ENCODE peak calls at places on chromosome 7, in six cellular contexts. E is dorsolateral prefrontal cortex, J is astrocyte, B is IMR-90, M is brain microvascular endothelial cell, N is HCT116. P is an unnamed sample.

GRCh38 chr7:30881448-30881847 is 30.2 kb upstream of the AQP1 start:
- DNase-seq in E (no peak), J (no peak), B (no peak), M (no peak), N (no peak), P (no peak)

GRCh38 chr7:250523-250922 is 39.4 kb upstream of the FOXL3 start:
- DNase-seq in E (no peak), J (no peak), B (no peak), M (no peak), N (no peak), P (no peak)

GRCh38 chr7:133364959-133365680 is 112.2 kb downstream of the EXOC4 start:
- DNase-seq in E (no peak), J (peak; percentile 72), B (peak; percentile 80), M (peak; percentile 60), N (no peak), P (peak; percentile 92)

GRCh38 chr7:36154255-36155212 is 1.5 kb downstream of the EEPD1 start:
- DNase-seq in E (no peak), J (no peak), B (no peak), M (no peak), N (no peak), P (no peak)

GRCh38 chr7:129205126-129205818 is 16.8 kb downstream of the SMO start:
- DNase-seq in E (peak; percentile 3), J (no peak), B (no peak), M (no peak), N (no peak), P (no peak)

GRCh38 chr7:44104880-44105771 is 981 bp downstream of the AEBP1 start:
- DNase-seq in E (no peak), J (peak; percentile 51), B (peak; percentile 46), M (peak; percentile 34), N (no peak), P (peak; percentile 76)

GRCh38 chr7:101162551-101163280 is 2.7 kb downstream of the VGF start:
- DNase-seq in E (no peak), J (no peak), B (peak; percentile 50), M (no peak), N (no peak), P (no peak)

GRCh38 chr7:136514776-136515175 is 353.7 kb upstream of the CHRM2 start:
- DNase-seq in E (no peak), J (no peak), B (no peak), M (no peak), N (no peak), P (no peak)

GRCh38 chr7:4237296-4238235 is 444.5 kb upstream of the FOXK1 start:
- DNase-seq in E (peak; percentile 16), J (no peak), B (no peak), M (no peak), N (no peak), P (no peak)

GRCh38 chr7:127409629-127410028 is 17.1 kb upstream of the ZNF800 start:
- DNase-seq in E (no peak), J (peak; percentile 6), B (no peak), M (no peak), N (no peak), P (peak; percentile 10)

GRCh38 chr7:149685455-149685854 is 87.9 kb downstream of the ZNF467 start:
- DNase-seq in E (no peak), J (no peak), B (no peak), M (no peak), N (no peak), P (peak; percentile 57)

GRCh38 chr7:108413782-108414492 is 42.3 kb downstream of the NRCAM start:
- DNase-seq in E (no peak), J (peak; percentile 50), B (peak; percentile 5), M (peak; percentile 90), N (no peak), P (peak; percentile 18)

GRCh38 chr7:47461161-47461560 is 120.8 kb downstream of the TNS3 start:
- DNase-seq in E (no peak), J (peak; percentile 93), B (peak; percentile 80), M (peak; percentile 63), N (no peak), P (peak; percentile 66)

GRCh38 chr7:124462249-124462648 is 303.3 kb downstream of the GPR37 start:
- DNase-seq in E (no peak), J (peak; percentile 70), B (peak; percentile 94), M (no peak), N (no peak), P (no peak)

GRCh38 chr7:51647931-51648351 is 331.3 kb upstream of the COBL start:
- DNase-seq in E (peak; percentile 53), J (peak; percentile 76), B (no peak), M (no peak), N (no peak), P (no peak)

GRCh38 chr7:125485223-125485622 is 555.6 kb upstream of the POT1 start:
- DNase-seq in E (no peak), J (no peak), B (no peak), M (no peak), N (no peak), P (no peak)

GRCh38 chr7:114921636-114922150 is at the start of gene MDFIC:
- DNase-seq in E (no peak), J (no peak), B (no peak), M (no peak), N (no peak), P (peak; percentile 62)

GRCh38 chr7:471866-472639 is 47.6 kb downstream of the PDGFA start:
- DNase-seq in E (peak; percentile 42), J (peak; percentile 98), B (peak; percentile 98), M (peak; percentile 99), N (no peak), P (peak; percentile 96)

GRCh38 chr7:30117886-30118285 is 16.9 kb upstream of the MTURN start:
- DNase-seq in E (no peak), J (no peak), B (no peak), M (no peak), N (no peak), P (no peak)

GRCh38 chr7:145633513-145633912 is 483.1 kb upstream of the CNTNAP2 start:
- DNase-seq in E (no peak), J (no peak), B (no peak), M (no peak), N (no peak), P (no peak)

GRCh38 chr7:46210467-46210866 is 289.4 kb upstream of the IGFBP3 start:
- DNase-seq in E (no peak), J (no peak), B (peak; percentile 19), M (no peak), N (no peak), P (no peak)

DNA sequence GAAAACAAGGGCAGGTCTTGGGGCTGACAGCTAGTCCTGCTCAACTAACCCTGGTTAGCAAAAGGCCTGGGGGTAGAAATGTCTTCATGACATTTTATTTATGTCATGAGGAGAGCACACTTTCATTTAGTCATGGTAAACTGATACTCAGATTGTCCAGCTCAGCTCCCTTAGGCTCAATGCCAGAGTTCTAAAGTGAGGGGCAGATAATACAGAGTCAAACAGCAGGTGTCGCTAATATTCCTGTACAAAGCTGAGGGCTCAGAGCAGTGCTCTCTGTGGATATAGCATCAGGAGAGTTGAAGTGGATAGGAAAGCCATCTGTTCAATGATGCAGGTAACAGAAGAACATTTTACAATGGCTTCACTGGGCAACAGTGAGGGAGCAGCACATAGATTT is 26.8 kb upstream of the CALCR start:
- DNase-seq in E (no peak), J (no peak), B (no peak), M (no peak), N (no peak), P (no peak)
- TF ChIP-seq CTCF in E (no peak), J (no peak), B (no peak), M (no peak), N (peak; percentile 5), P (no peak)

GRCh38 chr7:117076426-117076943 is 123.2 kb downstream of the ST7 start:
- DNase-seq in E (no peak), J (no peak), B (no peak), M (no peak), N (no peak), P (no peak)
- H3K4me3 ChIP-seq in E (no peak overlapping the region), J (no peak overlapping the region), B (no peak overlapping the region), M (no peak overlapping the region), N (no peak overlapping the region), P (no peak overlapping the region)

GRCh38 chr7:42237891-42238531 is 1.0 kb upstream of the GLI3 start:
- DNase-seq in E (no peak), J (peak; percentile 54), B (peak; percentile 51), M (no peak), N (no peak), P (peak; percentile 48)
- TF ChIP-seq CTCF in E (no peak), J (no peak), B (no peak), M (no peak), N (no peak), P (no peak)

GRCh38 chr7:53218730-53219504 is 183.5 kb downstream of the POM121L12 start:
- DNase-seq in E (peak; percentile 41), J (no peak), B (no peak), M (no peak), N (no peak), P (no peak)
- H3K4me3 ChIP-seq in E (peak overlapping the region; percentile 45), J (peak overlapping the region; percentile 63), B (no peak overlapping the region), M (peak overlapping the region; percentile 12), N (no peak overlapping the region), P (no peak overlapping the region)

DNA sequence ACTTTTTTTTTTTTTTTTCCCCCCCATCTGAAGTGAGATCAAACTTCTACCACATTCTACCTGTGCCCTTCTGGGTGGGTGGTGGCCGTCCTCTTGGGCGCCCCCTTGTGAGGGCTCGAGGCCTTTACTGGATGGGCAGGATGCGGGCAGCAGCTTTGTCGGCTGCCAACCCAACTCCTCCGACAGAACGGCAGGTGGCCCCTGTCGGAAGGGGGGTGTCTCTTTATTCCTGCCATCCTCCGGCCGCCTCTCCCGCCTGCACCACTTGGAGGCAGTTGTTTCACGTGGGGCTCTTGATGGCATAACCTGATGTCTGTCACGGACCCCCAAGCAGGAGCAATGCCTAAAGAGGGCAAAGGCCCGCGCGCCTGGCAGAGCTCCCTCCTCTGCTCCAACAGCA is 31.0 kb downstream of the AMZ1 start:
- DNase-seq in E (peak; percentile 69), J (no peak), B (no peak), M (no peak), N (no peak), P (no peak)
- TF ChIP-seq CTCF in E (peak; percentile 55), J (peak; percentile 27), B (peak; percentile 29), M (peak; percentile 69), N (peak; percentile 30), P (peak; percentile 34)

GRCh38 chr7:139745330-139746143 is 32.3 kb downstream of the HIPK2 start:
- DNase-seq in E (no peak), J (no peak), B (no peak), M (peak; percentile 56), N (no peak), P (peak; percentile 27)

GRCh38 chr7:139743267-139743966 is 34.4 kb downstream of the HIPK2 start:
- DNase-seq in E (no peak), J (no peak), B (no peak), M (no peak), N (no peak), P (no peak)

GRCh38 chr7:139746652-139747051 is 31.1 kb downstream of the HIPK2 start:
- DNase-seq in E (no peak), J (no peak), B (no peak), M (no peak), N (no peak), P (no peak)

GRCh38 chr7:139743967-139744767 is 33.6 kb downstream of the HIPK2 start:
- DNase-seq in E (no peak), J (peak; percentile 50), B (peak; percentile 40), M (no peak), N (no peak), P (peak; percentile 48)

DNA sequence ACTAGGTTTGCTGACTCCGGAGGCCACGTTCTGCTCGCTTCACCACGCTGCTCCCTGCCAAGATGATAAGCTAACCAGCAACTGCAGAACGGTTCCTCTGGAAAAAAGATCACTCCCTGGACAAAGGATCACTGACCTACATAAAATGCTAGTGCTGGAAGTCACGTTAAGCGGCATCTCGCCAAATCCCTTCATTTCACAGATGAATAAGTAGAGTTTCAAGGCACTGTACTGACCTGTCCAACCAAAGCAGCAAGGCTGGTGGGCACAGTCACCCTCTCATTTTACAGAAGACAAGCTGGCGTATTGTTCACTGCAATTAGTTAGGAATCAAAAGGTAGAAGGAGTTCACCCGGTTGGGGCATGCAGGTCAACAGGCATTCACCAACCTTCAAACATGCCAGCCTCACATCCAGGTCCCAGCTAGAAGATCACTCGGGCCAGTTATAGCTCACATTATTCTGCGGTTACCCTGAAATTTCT is 33.0 kb downstream of the HIPK2 start:
- DNase-seq in E (no peak), J (no peak), B (no peak), M (no peak), N (no peak), P (no peak)
- H3K4me3 ChIP-seq in E (no peak overlapping the region), J (no peak overlapping the region), B (no peak overlapping the region), M (no peak overlapping the region), N (no peak overlapping the region), P (no peak overlapping the region)

P was measured in fibroblast of the aortic adventitia.